ENCODE peak calls at places on chromosomes 7 and 10, in ten cellular contexts. One of them, this sample, is unnamed.

GRCh38 chr10:132612571-132613504 is 75.3 kb downstream of the INPP5A start:
- DNase-seq in H9: no peak
- DNase-seq in ecto neural progenitor cell: no peak
- DNase-seq in GM03348: no peak
- DNase-seq in osteocyte: no peak
- DNase-seq in T-cell: no peak
- DNase-seq in T47D: peak
- DNase-seq in activated CD4-positive, alpha-beta T cell treated with anti-CD3 and anti-CD28 coated beads for 36 hours: no peak
- DNase-seq in cardiac muscle cell: no peak
- DNase-seq in amygdala: no peak
- DNase-seq in this sample: no peak

GRCh38 chr10:69071610-69072009 is 16.3 kb upstream of the SRGN start:
- DNase-seq in H9: no peak
- DNase-seq in cardiac muscle cell: no peak
- DNase-seq in T47D: no peak
- DNase-seq in activated CD4-positive, alpha-beta T cell treated with anti-CD3 and anti-CD28 coated beads for 36 hours: no peak
- DNase-seq in GM03348: no peak
- DNase-seq in ecto neural progenitor cell: no peak
- DNase-seq in amygdala: no peak
- DNase-seq in T-cell: no peak
- DNase-seq in osteocyte: no peak
- DNase-seq in this sample: no peak

GRCh38 chr7:44077681-44078091 is 4.6 kb downstream of the POLM start:
- DNase-seq in ecto neural progenitor cell: no peak
- DNase-seq in cardiac muscle cell: no peak
- DNase-seq in T-cell: no peak
- DNase-seq in H9: no peak
- DNase-seq in T47D: no peak
- DNase-seq in activated CD4-positive, alpha-beta T cell treated with anti-CD3 and anti-CD28 coated beads for 36 hours: no peak
- DNase-seq in osteocyte: no peak
- DNase-seq in GM03348: no peak
- DNase-seq in amygdala: no peak
- DNase-seq in this sample: no peak

GRCh38 chr7:101651116-101651515 is 22.0 kb upstream of the MYL10 start:
- DNase-seq in amygdala: no peak
- DNase-seq in osteocyte: no peak
- DNase-seq in T-cell: no peak
- DNase-seq in GM03348: no peak
- DNase-seq in H9: no peak
- DNase-seq in ecto neural progenitor cell: no peak
- DNase-seq in cardiac muscle cell: no peak
- DNase-seq in T47D: no peak
- DNase-seq in activated CD4-positive, alpha-beta T cell treated with anti-CD3 and anti-CD28 coated beads for 36 hours: no peak
- DNase-seq in this sample: no peak

GRCh38 chr7:48035967-48036478 is 680 bp downstream of the C7orf57 start:
- DNase-seq in amygdala: no peak
- DNase-seq in T47D: peak
- DNase-seq in ecto neural progenitor cell: peak
- DNase-seq in H9: no peak
- DNase-seq in GM03348: peak
- DNase-seq in activated CD4-positive, alpha-beta T cell treated with anti-CD3 and anti-CD28 coated beads for 36 hours: peak
- DNase-seq in cardiac muscle cell: peak
- DNase-seq in osteocyte: peak
- DNase-seq in T-cell: no peak
- DNase-seq in this sample: no peak

GRCh38 chr10:9274206-9274755 is 1219.8 kb downstream of the GATA3 start:
- DNase-seq in GM03348: no peak
- DNase-seq in T-cell: no peak
- DNase-seq in H9: no peak
- DNase-seq in T47D: no peak
- DNase-seq in osteocyte: no peak
- DNase-seq in cardiac muscle cell: no peak
- DNase-seq in ecto neural progenitor cell: no peak
- DNase-seq in activated CD4-positive, alpha-beta T cell treated with anti-CD3 and anti-CD28 coated beads for 36 hours: no peak
- DNase-seq in amygdala: no peak
- DNase-seq in this sample: no peak

GRCh38 chr10:101840102-101840684 is 3.4 kb downstream of the KCNIP2 start:
- DNase-seq in activated CD4-positive, alpha-beta T cell treated with anti-CD3 and anti-CD28 coated beads for 36 hours: peak
- DNase-seq in H9: peak
- DNase-seq in cardiac muscle cell: no peak
- DNase-seq in T47D: no peak
- DNase-seq in GM03348: peak
- DNase-seq in amygdala: peak
- DNase-seq in osteocyte: no peak
- DNase-seq in ecto neural progenitor cell: no peak
- DNase-seq in T-cell: no peak
- DNase-seq in this sample: peak

GRCh38 chr7:111931016-111931517 is 275.1 kb downstream of the DOCK4 start:
- DNase-seq in osteocyte: no peak
- DNase-seq in ecto neural progenitor cell: no peak
- DNase-seq in T47D: no peak
- DNase-seq in GM03348: no peak
- DNase-seq in activated CD4-positive, alpha-beta T cell treated with anti-CD3 and anti-CD28 coated beads for 36 hours: peak
- DNase-seq in H9: peak
- DNase-seq in amygdala: no peak
- DNase-seq in cardiac muscle cell: no peak
- DNase-seq in T-cell: no peak
- DNase-seq in this sample: no peak

GRCh38 chr10:125001313-125002043 is 59.6 kb downstream of the ZRANB1 start:
- DNase-seq in osteocyte: peak
- DNase-seq in T47D: no peak
- DNase-seq in activated CD4-positive, alpha-beta T cell treated with anti-CD3 and anti-CD28 coated beads for 36 hours: no peak
- DNase-seq in ecto neural progenitor cell: no peak
- DNase-seq in H9: no peak
- DNase-seq in amygdala: no peak
- DNase-seq in T-cell: no peak
- DNase-seq in cardiac muscle cell: no peak
- DNase-seq in GM03348: no peak
- DNase-seq in this sample: no peak

GRCh38 chr10:17138450-17139062 is 8.9 kb upstream of the CUBN start:
- DNase-seq in ecto neural progenitor cell: no peak
- DNase-seq in H9: no peak
- DNase-seq in amygdala: no peak
- DNase-seq in activated CD4-positive, alpha-beta T cell treated with anti-CD3 and anti-CD28 coated beads for 36 hours: no peak
- DNase-seq in cardiac muscle cell: no peak
- DNase-seq in osteocyte: no peak
- DNase-seq in GM03348: no peak
- DNase-seq in T47D: no peak
- DNase-seq in T-cell: no peak
- DNase-seq in this sample: no peak

GRCh38 chr10:30437039-30437781 is 3.2 kb downstream of the MAP3K8 start:
- DNase-seq in cardiac muscle cell: no peak
- DNase-seq in activated CD4-positive, alpha-beta T cell treated with anti-CD3 and anti-CD28 coated beads for 36 hours: peak
- DNase-seq in ecto neural progenitor cell: no peak
- DNase-seq in T-cell: no peak
- DNase-seq in T47D: peak
- DNase-seq in amygdala: no peak
- DNase-seq in osteocyte: no peak
- DNase-seq in H9: no peak
- DNase-seq in GM03348: peak
- DNase-seq in this sample: no peak

GRCh38 chr7:120867932-120868331 is 10.0 kb upstream of the TSPAN12 start:
- DNase-seq in cardiac muscle cell: no peak
- DNase-seq in amygdala: no peak
- DNase-seq in H9: no peak
- DNase-seq in T-cell: no peak
- DNase-seq in ecto neural progenitor cell: no peak
- DNase-seq in osteocyte: no peak
- DNase-seq in activated CD4-positive, alpha-beta T cell treated with anti-CD3 and anti-CD28 coated beads for 36 hours: no peak
- DNase-seq in T47D: no peak
- DNase-seq in GM03348: no peak
- DNase-seq in this sample: no peak

GRCh38 chr7:125516194-125516593 is 586.6 kb upstream of the POT1 start:
- DNase-seq in T47D: no peak
- DNase-seq in GM03348: no peak
- DNase-seq in T-cell: no peak
- DNase-seq in amygdala: no peak
- DNase-seq in cardiac muscle cell: no peak
- DNase-seq in ecto neural progenitor cell: no peak
- DNase-seq in activated CD4-positive, alpha-beta T cell treated with anti-CD3 and anti-CD28 coated beads for 36 hours: no peak
- DNase-seq in osteocyte: no peak
- DNase-seq in H9: no peak
- DNase-seq in this sample: peak

GRCh38 chr7:98559958-98560357 is 57.1 kb upstream of the NPTX2 start:
- DNase-seq in osteocyte: no peak
- DNase-seq in H9: peak
- DNase-seq in ecto neural progenitor cell: no peak
- DNase-seq in activated CD4-positive, alpha-beta T cell treated with anti-CD3 and anti-CD28 coated beads for 36 hours: no peak
- DNase-seq in cardiac muscle cell: no peak
- DNase-seq in GM03348: no peak
- DNase-seq in T-cell: no peak
- DNase-seq in T47D: peak
- DNase-seq in amygdala: no peak
- DNase-seq in this sample: no peak

GRCh38 chr7:148084138-148084537 is 506.4 kb upstream of the C7orf33 start:
- DNase-seq in activated CD4-positive, alpha-beta T cell treated with anti-CD3 and anti-CD28 coated beads for 36 hours: peak
- DNase-seq in T-cell: no peak
- DNase-seq in T47D: peak
- DNase-seq in cardiac muscle cell: peak
- DNase-seq in GM03348: peak
- DNase-seq in osteocyte: no peak
- DNase-seq in amygdala: peak
- DNase-seq in H9: peak
- DNase-seq in ecto neural progenitor cell: peak
- DNase-seq in this sample: peak

GRCh38 chr7:122407195-122407594 is 102.6 kb upstream of the FEZF1 start:
- DNase-seq in amygdala: no peak
- DNase-seq in osteocyte: no peak
- DNase-seq in GM03348: no peak
- DNase-seq in T-cell: no peak
- DNase-seq in T47D: no peak
- DNase-seq in cardiac muscle cell: no peak
- DNase-seq in H9: no peak
- DNase-seq in ecto neural progenitor cell: no peak
- DNase-seq in activated CD4-positive, alpha-beta T cell treated with anti-CD3 and anti-CD28 coated beads for 36 hours: no peak
- DNase-seq in this sample: no peak

GRCh38 chr7:140625908-140626868 is 14.4 kb downstream of the DENND2A start:
- DNase-seq in activated CD4-positive, alpha-beta T cell treated with anti-CD3 and anti-CD28 coated beads for 36 hours: no peak
- DNase-seq in ecto neural progenitor cell: peak
- DNase-seq in osteocyte: peak
- DNase-seq in T47D: peak
- DNase-seq in GM03348: peak
- DNase-seq in H9: peak
- DNase-seq in T-cell: no peak
- DNase-seq in cardiac muscle cell: peak
- DNase-seq in amygdala: peak
- DNase-seq in this sample: no peak

GRCh38 chr10:47113907-47114500 is 186.0 kb upstream of the GDF10 start:
- DNase-seq in ecto neural progenitor cell: peak
- DNase-seq in cardiac muscle cell: no peak
- DNase-seq in GM03348: no peak
- DNase-seq in activated CD4-positive, alpha-beta T cell treated with anti-CD3 and anti-CD28 coated beads for 36 hours: no peak
- DNase-seq in amygdala: no peak
- DNase-seq in H9: no peak
- DNase-seq in T-cell: no peak
- DNase-seq in osteocyte: peak
- DNase-seq in T47D: no peak
- DNase-seq in this sample: no peak

GRCh38 chr7:151379534-151380198 is 30.2 kb downstream of the WDR86 start:
- DNase-seq in H9: peak
- DNase-seq in activated CD4-positive, alpha-beta T cell treated with anti-CD3 and anti-CD28 coated beads for 36 hours: no peak
- DNase-seq in amygdala: no peak
- DNase-seq in GM03348: no peak
- DNase-seq in cardiac muscle cell: no peak
- DNase-seq in T47D: no peak
- DNase-seq in ecto neural progenitor cell: no peak
- DNase-seq in osteocyte: no peak
- DNase-seq in T-cell: no peak
- DNase-seq in this sample: no peak

GRCh38 chr7:359776-360361 is 69.9 kb downstream of the FOXL3 start:
- DNase-seq in ecto neural progenitor cell: no peak
- DNase-seq in amygdala: no peak
- DNase-seq in activated CD4-positive, alpha-beta T cell treated with anti-CD3 and anti-CD28 coated beads for 36 hours: peak
- DNase-seq in GM03348: no peak
- DNase-seq in H9: no peak
- DNase-seq in T-cell: no peak
- DNase-seq in T47D: no peak
- DNase-seq in osteocyte: no peak
- DNase-seq in cardiac muscle cell: no peak
- DNase-seq in this sample: no peak

GRCh38 chr10:10872706-10873276 is 144.9 kb upstream of the CELF2 start:
- DNase-seq in ecto neural progenitor cell: no peak
- DNase-seq in osteocyte: no peak
- DNase-seq in T47D: no peak
- DNase-seq in activated CD4-positive, alpha-beta T cell treated with anti-CD3 and anti-CD28 coated beads for 36 hours: no peak
- DNase-seq in cardiac muscle cell: no peak
- DNase-seq in amygdala: no peak
- DNase-seq in T-cell: no peak
- DNase-seq in H9: no peak
- DNase-seq in GM03348: no peak
- DNase-seq in this sample: no peak

GRCh38 chr7:45180084-45180986 is 22.7 kb downstream of the RAMP3 start:
- DNase-seq in ecto neural progenitor cell: peak
- DNase-seq in osteocyte: peak
- DNase-seq in activated CD4-positive, alpha-beta T cell treated with anti-CD3 and anti-CD28 coated beads for 36 hours: peak
- DNase-seq in GM03348: no peak
- DNase-seq in T-cell: no peak
- DNase-seq in amygdala: no peak
- DNase-seq in H9: peak
- DNase-seq in cardiac muscle cell: no peak
- DNase-seq in T47D: no peak
- DNase-seq in this sample: no peak

GRCh38 chr7:71409550-71410157 is 277.7 kb downstream of the GALNT17 start:
- DNase-seq in activated CD4-positive, alpha-beta T cell treated with anti-CD3 and anti-CD28 coated beads for 36 hours: no peak
- DNase-seq in cardiac muscle cell: no peak
- DNase-seq in H9: no peak
- DNase-seq in T47D: no peak
- DNase-seq in osteocyte: no peak
- DNase-seq in GM03348: no peak
- DNase-seq in ecto neural progenitor cell: no peak
- DNase-seq in amygdala: no peak
- DNase-seq in T-cell: no peak
- DNase-seq in this sample: no peak

GRCh38 chr10:6254200-6254599 is 51.5 kb downstream of the PFKFB3 start:
- DNase-seq in osteocyte: no peak
- DNase-seq in GM03348: no peak
- DNase-seq in ecto neural progenitor cell: no peak
- DNase-seq in activated CD4-positive, alpha-beta T cell treated with anti-CD3 and anti-CD28 coated beads for 36 hours: no peak
- DNase-seq in H9: no peak
- DNase-seq in T47D: no peak
- DNase-seq in amygdala: no peak
- DNase-seq in T-cell: no peak
- DNase-seq in cardiac muscle cell: no peak
- DNase-seq in this sample: no peak

GRCh38 chr10:90614631-90615030 is 243.2 kb downstream of the HTR7 start:
- DNase-seq in cardiac muscle cell: no peak
- DNase-seq in ecto neural progenitor cell: no peak
- DNase-seq in GM03348: no peak
- DNase-seq in H9: no peak
- DNase-seq in T-cell: no peak
- DNase-seq in T47D: no peak
- DNase-seq in activated CD4-positive, alpha-beta T cell treated with anti-CD3 and anti-CD28 coated beads for 36 hours: no peak
- DNase-seq in amygdala: no peak
- DNase-seq in osteocyte: no peak
- DNase-seq in this sample: no peak

GRCh38 chr10:80771902-80772555 is 234.3 kb downstream of the SH2D4B start:
- DNase-seq in T47D: no peak
- DNase-seq in H9: no peak
- DNase-seq in T-cell: no peak
- DNase-seq in GM03348: no peak
- DNase-seq in cardiac muscle cell: no peak
- DNase-seq in ecto neural progenitor cell: no peak
- DNase-seq in activated CD4-positive, alpha-beta T cell treated with anti-CD3 and anti-CD28 coated beads for 36 hours: no peak
- DNase-seq in osteocyte: no peak
- DNase-seq in amygdala: no peak
- DNase-seq in this sample: no peak

GRCh38 chr10:99927719-99928280 is 81.9 kb downstream of the DNMBP start:
- DNase-seq in amygdala: no peak
- DNase-seq in ecto neural progenitor cell: no peak
- DNase-seq in osteocyte: no peak
- DNase-seq in cardiac muscle cell: no peak
- DNase-seq in T47D: no peak
- DNase-seq in T-cell: no peak
- DNase-seq in GM03348: no peak
- DNase-seq in H9: no peak
- DNase-seq in activated CD4-positive, alpha-beta T cell treated with anti-CD3 and anti-CD28 coated beads for 36 hours: no peak
- DNase-seq in this sample: no peak

GRCh38 chr7:27173412-27174076 is 576 bp downstream of the HOXA10 start:
- DNase-seq in T-cell: no peak
- DNase-seq in activated CD4-positive, alpha-beta T cell treated with anti-CD3 and anti-CD28 coated beads for 36 hours: peak
- DNase-seq in GM03348: peak
- DNase-seq in cardiac muscle cell: no peak
- DNase-seq in H9: peak
- DNase-seq in ecto neural progenitor cell: no peak
- DNase-seq in osteocyte: no peak
- DNase-seq in T47D: no peak
- DNase-seq in amygdala: no peak
- DNase-seq in this sample: no peak

This sample was measured in NCI-H1436.